ENCODE peak calls at places on chromosomes 11 and 22, in five cellular contexts. Q is activated T-cell treated with anti-CD3 and anti-CD28 coated beads for 1 hour; O is activated naive CD8-positive, alpha-beta T cell treated with anti-CD3 and anti-CD28 coated beads, Interleukin-2, amount 10 ng/mL, durations not matched to agents 7 days and 5 days; P is brain microvascular endothelial cell; W is RWPE1. Y is an unnamed sample.

GRCh38 chr11:121570453-121570852 is 117.7 kb upstream of the SORL1-AS1 start:
- DNase-seq in Q (no peak), O (no peak), P (no peak), W (no peak), Y (no peak)

GRCh38 chr22:26939466-26939865 is 282.1 kb downstream of the MIAT start:
- DNase-seq in Q (no peak), O (no peak), P (no peak), W (no peak), Y (peak; percentile 63)

GRCh38 chr11:1701041-1701807 is 4.2 kb downstream of the KRTAP5-6 start:
- DNase-seq in Q (no peak), O (no peak), P (no peak), W (no peak), Y (no peak)

GRCh38 chr11:130528301-130528651 is 79.8 kb downstream of the ADAMTS15 start:
- DNase-seq in Q (no peak), O (no peak), P (no peak), W (no peak), Y (no peak)

GRCh38 chr11:46141597-46141996 is 20.3 kb upstream of the PHF21A start:
- DNase-seq in Q (no peak), O (no peak), P (no peak), W (no peak), Y (no peak)

GRCh38 chr11:112355726-112356125 is 95.1 kb upstream of the PLET1 start:
- DNase-seq in Q (no peak), O (no peak), P (no peak), W (no peak), Y (peak; percentile 31)

GRCh38 chr11:123375832-123376231 is 54.2 kb upstream of the GRAMD1B start:
- DNase-seq in Q (no peak), O (no peak), P (no peak), W (no peak), Y (no peak)

GRCh38 chr11:20192641-20193040 is 32.4 kb upstream of the DBX1 start:
- DNase-seq in Q (no peak), O (no peak), P (no peak), W (no peak), Y (no peak)

GRCh38 chr11:105040703-105041102 is 4.4 kb downstream of the CARD16 start:
- DNase-seq in Q (no peak), O (no peak), P (no peak), W (no peak), Y (no peak)

GRCh38 chr11:114137838-114138237 is 78.3 kb downstream of the ZBTB16 start:
- DNase-seq in Q (no peak), O (no peak), P (no peak), W (no peak), Y (no peak)

GRCh38 chr11:44006882-44007495 is 40.8 kb upstream of the ACCSL start:
- DNase-seq in Q (no peak), O (no peak), P (no peak), W (no peak), Y (no peak)

GRCh38 chr11:8934735-8935478 is 2.2 kb upstream of the C11orf16 start:
- DNase-seq in Q (no peak), O (no peak), P (peak; percentile 88), W (peak; percentile 67), Y (peak; percentile 39)

GRCh38 chr11:60891103-60891741 is 15.2 kb downstream of the PRPF19 start:
- DNase-seq in Q (no peak), O (no peak), P (peak; percentile 59), W (no peak), Y (no peak)

GRCh38 chr22:36852056-36852973 is 8.5 kb upstream of the NCF4 start:
- DNase-seq in Q (no peak), O (no peak), P (no peak), W (no peak), Y (no peak)

GRCh38 chr22:29914165-29914564 is 31.2 kb downstream of the MTMR3 start:
- DNase-seq in Q (no peak), O (no peak), P (peak; percentile 49), W (peak; percentile 43), Y (no peak)

GRCh38 chr11:30422828-30423648 is 100.1 kb downstream of the ARL14EP start:
- DNase-seq in Q (no peak), O (no peak), P (no peak), W (no peak), Y (no peak)

GRCh38 chr11:74020537-74020936 is 11.7 kb upstream of the UCP3 start:
- DNase-seq in Q (no peak), O (no peak), P (no peak), W (no peak), Y (no peak)

GRCh38 chr11:105046898-105047579 is 1.9 kb upstream of the CARD16 start:
- DNase-seq in Q (no peak), O (no peak), P (peak; percentile 94), W (peak; percentile 82), Y (no peak)

GRCh38 chr11:84465040-84465439 is 1162.1 kb downstream of the DLG2 start:
- DNase-seq in Q (no peak), O (no peak), P (no peak), W (no peak), Y (no peak)

GRCh38 chr11:103907548-103908455 is 128.6 kb upstream of the DDI1 start:
- DNase-seq in Q (no peak), O (no peak), P (peak; percentile 34), W (peak; percentile 2), Y (no peak)

GRCh38 chr11:97742717-97743116 is 1278.0 kb upstream of the CNTN5 start:
- DNase-seq in Q (no peak), O (no peak), P (no peak), W (no peak), Y (no peak)

Y was measured in WERI-Rb-1.